ENCODE peak calls at places on chromosomes 13 and 19, in four cellular contexts. W is HepG2, K is K562, D is GM12878. O is an unnamed sample.

GRCh38 chr13:81929988-81930387 is 1589.1 kb upstream of the SPRY2 start:
- DNase-seq in K (no peak), W (peak; percentile 14), D (no peak), O (peak; percentile 87)

GRCh38 chr19:3450796-3451411 is 29.4 kb downstream of the SMIM24 start:
- DNase-seq in K (peak; percentile 59), D (no peak), W (peak; percentile 39), O (no peak)

GRCh38 chr19:7326105-7326877 is 22.4 kb upstream of the ARHGEF18 start:
- DNase-seq in W (peak; percentile 56), K (peak; percentile 69), D (no peak), O (peak; percentile 93)

GRCh38 chr13:32107474-32107873 is 75.9 kb downstream of the FRY start:
- DNase-seq in D (no peak), K (no peak), W (no peak), O (no peak)

GRCh38 chr13:42420304-42420703 is 148.4 kb downstream of the AKAP11 start:
- DNase-seq in K (no peak), W (no peak), D (peak; percentile 68), O (no peak)

GRCh38 chr13:114111577-114111976 is 20.8 kb downstream of the RASA3 start:
- DNase-seq in K (no peak), W (no peak), D (no peak), O (no peak)

GRCh38 chr19:58237324-58237723 is 8.6 kb downstream of the ZNF544 start:
- DNase-seq in D (no peak), K (no peak), W (no peak), O (no peak)

GRCh38 chr13:74647211-74647610 is 513.0 kb upstream of the KLF12 start:
- DNase-seq in D (no peak), K (no peak), W (no peak), O (peak; percentile 29)

GRCh38 chr13:104740616-104741222 is 1674.5 kb upstream of the SLC10A2 start:
- DNase-seq in D (no peak), W (no peak), K (no peak), O (no peak)

GRCh38 chr19:51015691-51016267 is 3.7 kb downstream of the KLK10 start:
- DNase-seq in W (no peak), K (no peak), D (no peak), O (no peak)

GRCh38 chr13:28558567-28558966 is 63.6 kb upstream of the FLT1 start:
- DNase-seq in D (no peak), W (no peak), K (no peak), O (no peak)

GRCh38 chr19:46748325-46749109 is 2.3 kb upstream of the STRN4 start:
- DNase-seq in K (peak; percentile 83), W (peak; percentile 54), D (no peak), O (peak; percentile 96)

GRCh38 chr19:54928299-54928698 is 19.0 kb downstream of the NLRP7 start:
- DNase-seq in W (no peak), D (no peak), K (no peak), O (peak; percentile 68)

GRCh38 chr13:109750376-109750775 is 36.0 kb downstream of the IRS2 start:
- DNase-seq in D (no peak), K (no peak), W (no peak), O (no peak)

GRCh38 chr19:9839415-9839814 is 4.3 kb downstream of the PIN1 start:
- DNase-seq in K (no peak), D (no peak), W (no peak), O (no peak)

GRCh38 chr19:22945560-22945959 is 57.4 kb downstream of the ZNF728 start:
- DNase-seq in W (no peak), K (peak; percentile 42), D (no peak), O (peak; percentile 62)

GRCh38 chr19:54577334-54577733 is 3.7 kb downstream of the LILRA2 start:
- DNase-seq in K (no peak), D (no peak), W (no peak), O (no peak)

GRCh38 chr13:76991432-76991795 is 467 bp upstream of the CLN5 start:
- DNase-seq in W (no peak), D (peak; percentile 35), K (no peak), O (no peak)

GRCh38 chr19:51091895-51092873 is 9.5 kb upstream of the KLK14 start:
- DNase-seq in W (no peak), K (no peak), D (no peak), O (no peak)

GRCh38 chr19:46408611-46409039 is 4.7 kb downstream of the CCDC8 start:
- DNase-seq in K (no peak), D (no peak), W (peak; percentile 25), O (no peak)

GRCh38 chr13:52804202-52804641 is 44.2 kb downstream of the PCDH8 start:
- DNase-seq in D (no peak), K (no peak), W (no peak), O (no peak)

GRCh38 chr13:114101325-114101821 is 31.1 kb downstream of the RASA3 start:
- DNase-seq in W (no peak), K (no peak), D (no peak), O (no peak)

GRCh38 chr13:55013051-55013450 is 1984.4 kb downstream of the OLFM4 start:
- DNase-seq in W (no peak), D (no peak), K (no peak), O (peak; percentile 41)

GRCh38 chr19:17951151-17952040 is 15.5 kb upstream of the KCNN1 start:
- DNase-seq in D (no peak), K (no peak), W (no peak), O (no peak)
- TF ChIP-seq EZH2 in D (no peak), K (no peak), W (peak; percentile 35), O (peak; percentile 26)

GRCh38 chr13:19993024-19993423 is 34.5 kb downstream of the ZMYM2 start:
- DNase-seq in D (no peak), K (no peak), W (no peak), O (no peak)
- H2AFZ ChIP-seq in D (no peak overlapping the region), K (no peak overlapping the region), W (no peak overlapping the region), O (no peak overlapping the region)

GRCh38 chr19:44683434-44684210 is 12.3 kb downstream of the CEACAM19 start:
- DNase-seq in D (no peak), K (no peak), W (no peak), O (no peak)

GRCh38 chr19:44682807-44683206 is 11.5 kb downstream of the CEACAM19 start:
- DNase-seq in D (no peak), K (no peak), W (no peak), O (no peak)

GRCh38 chr19:44686896-44687295 is 12.1 kb upstream of the CEACAM16 start:
- DNase-seq in W (no peak), D (no peak), K (no peak), O (no peak)

GRCh38 chr19:44685877-44686276 is 13.1 kb upstream of the CEACAM16 start:
- DNase-seq in D (no peak), K (no peak), W (no peak), O (no peak)

GRCh38 chr19:44684892-44685847 is 13.8 kb upstream of the CEACAM16 start:
- DNase-seq in W (peak; percentile 37), D (no peak), K (peak; percentile 68), O (peak; percentile 60)
- TF ChIP-seq JUNB in W (no peak), D (no peak), K (no peak), O (no peak)

GRCh38 chr19:42396248-42396541 is 6.1 kb upstream of the CNFN start:
- DNase-seq in D (no peak), K (peak; percentile 61), W (no peak), O (peak; percentile 74)
- TF ChIP-seq EZH2 in D (no peak), K (no peak), W (no peak), O (no peak)

DNA sequence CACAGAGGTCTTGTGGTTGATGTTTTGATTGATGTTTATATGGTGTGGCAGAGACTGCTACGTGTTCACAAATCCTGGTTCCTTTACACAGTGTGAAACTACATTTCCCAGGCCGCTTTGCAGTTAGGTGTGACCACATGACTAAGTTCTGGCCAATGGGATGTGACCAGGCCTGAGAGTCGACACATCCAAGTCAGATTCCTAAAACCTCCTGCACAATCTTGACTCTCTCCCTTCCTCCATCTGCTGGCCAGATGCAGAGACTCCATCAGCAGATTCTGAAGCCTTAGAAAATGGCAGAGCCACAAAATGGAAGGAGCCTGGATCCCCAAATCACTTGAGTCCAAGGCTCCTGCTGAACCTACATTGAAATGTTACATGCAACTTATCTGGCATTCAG is 12.6 kb downstream of the CD37 start:
- DNase-seq in D (no peak), K (peak; percentile 74), W (peak; percentile 44), O (peak; percentile 85)
- H2AFZ ChIP-seq in D (no peak overlapping the region), K (peak overlapping the region; percentile 64), W (no peak overlapping the region), O (no peak overlapping the region)

DNA sequence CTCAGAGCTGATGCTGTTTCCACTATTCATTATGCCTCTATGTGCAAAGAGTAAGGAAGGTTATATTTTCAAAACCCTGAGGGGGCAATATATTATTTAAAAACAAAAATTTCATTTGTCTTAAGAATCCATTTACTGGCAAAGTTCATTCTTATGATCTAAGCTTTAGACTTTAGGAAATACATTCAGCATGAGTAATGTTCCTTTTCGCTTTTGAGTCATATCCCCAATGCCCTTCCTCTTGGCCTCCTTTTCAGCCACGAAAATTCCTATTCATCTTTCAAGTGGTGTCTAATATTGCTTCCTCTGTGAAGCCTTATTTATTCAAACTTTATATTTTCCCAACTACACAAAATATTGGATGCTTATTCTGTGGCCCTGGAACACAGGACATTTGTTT is 1317.0 kb downstream of the PCDH9 start:
- DNase-seq in K (no peak), W (no peak), D (no peak), O (no peak)
- TF ChIP-seq JUNB in K (no peak), W (no peak), D (no peak), O (no peak)

GRCh38 chr19:18895828-18896341 is at the start of gene CERS1:
- DNase-seq in W (no peak), K (peak; percentile 37), D (no peak), O (peak; percentile 68)

GRCh38 chr19:18897108-18898029 is 1.4 kb upstream of the CERS1 start:
- DNase-seq in D (no peak), W (no peak), K (no peak), O (no peak)

GRCh38 chr19:18898081-18898532 is 2.1 kb upstream of the CERS1 start:
- DNase-seq in K (peak; percentile 62), W (no peak), D (no peak), O (no peak)

GRCh38 chr19:18895038-18895827 is 725 bp downstream of the CERS1 start:
- DNase-seq in W (peak; percentile 79), D (no peak), K (peak; percentile 72), O (peak; percentile 79)

DNA sequence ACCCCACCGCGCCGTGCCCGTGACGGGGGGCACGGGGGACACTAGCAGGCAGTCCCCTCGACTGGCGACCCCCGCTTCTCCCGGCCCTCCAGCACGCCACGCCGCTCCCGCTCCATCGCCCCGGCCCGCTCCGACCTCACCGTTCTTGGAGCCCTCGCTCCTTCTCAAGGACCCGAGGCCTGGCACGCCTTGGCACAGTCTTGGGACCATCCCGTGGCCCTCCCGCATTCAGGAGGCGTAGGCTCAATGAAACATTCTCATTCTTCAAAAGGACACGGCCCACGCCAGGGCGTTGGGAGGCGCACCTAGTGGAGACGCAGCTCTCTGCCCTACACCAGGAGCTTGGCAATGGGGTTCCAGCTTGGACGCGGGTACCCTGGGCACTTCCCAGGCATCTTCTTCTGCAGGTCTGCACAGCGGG is 473 bp upstream of the CERS1 start:
- DNase-seq in K (no peak), W (no peak), D (no peak), O (peak; percentile 47)
- TF ChIP-seq EZH2 in K (no peak), W (no peak), D (no peak), O (no peak)

O was measured in GM23338.